ENCODE peak calls at places on chromosomes 3 and 15, in four cellular contexts. L is Panc1, H is HCT116, W is HepG2. V is an unnamed sample.

GRCh38 chr3:172749201-172749965 is 1.1 kb upstream of the ECT2 start:
- DNase-seq in L (peak; percentile 91), H (peak; percentile 90), W (peak; percentile 88), V (no peak)

GRCh38 chr15:90114451-90114901 is 12.2 kb upstream of the IDH2 start:
- DNase-seq in L (no peak), H (no peak), W (no peak), V (no peak)

GRCh38 chr3:104908761-104909160 is 457.9 kb upstream of the ALCAM start:
- DNase-seq in L (no peak), H (no peak), W (no peak), V (no peak)

GRCh38 chr15:58458076-58458475 is 26.3 kb downstream of the LIPC start:
- DNase-seq in L (no peak), H (no peak), W (peak; percentile 80), V (no peak)

GRCh38 chr15:85044251-85044853 is 62.7 kb downstream of the PDE8A start:
- DNase-seq in L (peak; percentile 58), H (peak; percentile 28), W (peak; percentile 63), V (peak; percentile 72)

GRCh38 chr3:127822166-127822835 is at the start of gene MGLL:
- DNase-seq in L (no peak), H (no peak), W (no peak), V (no peak)

GRCh38 chr3:59286791-59287531 is 237.1 kb upstream of the CFAP20DC start:
- DNase-seq in L (no peak), H (no peak), W (no peak), V (no peak)

GRCh38 chr3:44886561-44886960 is 12.2 kb downstream of the TGM4 start:
- DNase-seq in L (peak; percentile 73), H (no peak), W (no peak), V (no peak)

GRCh38 chr3:161349529-161350278 is 21.6 kb downstream of the SPTSSB start:
- DNase-seq in L (no peak), H (peak; percentile 90), W (peak; percentile 18), V (no peak)

GRCh38 chr3:40718209-40718608 is 193.4 kb downstream of the ZNF621 start:
- DNase-seq in L (no peak), H (no peak), W (no peak), V (no peak)
- TF ChIP-seq TCF7L2 in L (no peak), H (no peak), W (no peak), V (no peak)

GRCh38 chr15:82808634-82809041 is 790 bp upstream of the WHAMM start:
- DNase-seq in L (no peak), H (no peak), W (peak; percentile 11), V (no peak)
- TF ChIP-seq TCF7L2 in L (no peak), H (no peak), W (no peak), V (no peak)

DNA sequence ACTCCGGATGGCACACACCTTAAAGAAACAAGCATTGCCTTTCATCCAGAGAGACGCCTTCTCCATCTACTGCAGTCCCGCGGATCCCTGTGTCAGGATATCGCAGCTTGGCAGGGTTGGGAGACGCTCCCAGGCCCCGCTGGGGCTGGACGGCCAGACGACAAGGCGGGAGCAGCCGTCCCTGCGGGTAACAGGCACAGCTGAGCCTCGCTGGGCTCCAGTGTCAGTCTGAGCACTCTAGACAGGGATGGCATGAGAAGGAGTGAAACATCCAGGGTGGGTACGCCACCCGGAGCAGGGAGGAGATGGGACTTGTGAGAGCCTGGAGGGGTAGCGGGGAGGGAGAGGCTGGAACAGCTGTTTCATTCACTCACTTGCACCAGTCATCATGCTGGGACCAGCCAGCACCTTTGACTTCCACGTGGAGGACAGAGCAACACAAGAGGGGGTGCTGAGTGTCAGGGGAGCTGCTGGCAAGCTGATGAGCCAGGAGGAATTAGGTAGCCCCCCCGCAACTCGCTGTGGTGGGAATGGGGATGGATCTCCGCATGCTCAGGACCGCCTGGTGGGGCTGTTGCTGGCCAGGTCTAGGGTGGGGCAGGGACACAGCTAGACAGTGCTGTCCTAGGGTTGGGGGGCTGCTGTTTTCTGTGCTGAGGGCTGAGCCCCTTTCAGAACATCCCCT is 31.6 kb upstream of the SNRPA1 start:
- DNase-seq in L (no peak), H (no peak), W (no peak), V (no peak)
- TF ChIP-seq TCF7L2 in L (no peak), H (no peak), W (no peak), V (no peak)

GRCh38 chr3:4656059-4656458 is 162.9 kb downstream of the ITPR1 start:
- DNase-seq in L (no peak), H (peak; percentile 56), W (peak; percentile 30), V (peak; percentile 82)
- TF ChIP-seq TCF7L2 in L (no peak), H (no peak), W (no peak), V (no peak)

DNA sequence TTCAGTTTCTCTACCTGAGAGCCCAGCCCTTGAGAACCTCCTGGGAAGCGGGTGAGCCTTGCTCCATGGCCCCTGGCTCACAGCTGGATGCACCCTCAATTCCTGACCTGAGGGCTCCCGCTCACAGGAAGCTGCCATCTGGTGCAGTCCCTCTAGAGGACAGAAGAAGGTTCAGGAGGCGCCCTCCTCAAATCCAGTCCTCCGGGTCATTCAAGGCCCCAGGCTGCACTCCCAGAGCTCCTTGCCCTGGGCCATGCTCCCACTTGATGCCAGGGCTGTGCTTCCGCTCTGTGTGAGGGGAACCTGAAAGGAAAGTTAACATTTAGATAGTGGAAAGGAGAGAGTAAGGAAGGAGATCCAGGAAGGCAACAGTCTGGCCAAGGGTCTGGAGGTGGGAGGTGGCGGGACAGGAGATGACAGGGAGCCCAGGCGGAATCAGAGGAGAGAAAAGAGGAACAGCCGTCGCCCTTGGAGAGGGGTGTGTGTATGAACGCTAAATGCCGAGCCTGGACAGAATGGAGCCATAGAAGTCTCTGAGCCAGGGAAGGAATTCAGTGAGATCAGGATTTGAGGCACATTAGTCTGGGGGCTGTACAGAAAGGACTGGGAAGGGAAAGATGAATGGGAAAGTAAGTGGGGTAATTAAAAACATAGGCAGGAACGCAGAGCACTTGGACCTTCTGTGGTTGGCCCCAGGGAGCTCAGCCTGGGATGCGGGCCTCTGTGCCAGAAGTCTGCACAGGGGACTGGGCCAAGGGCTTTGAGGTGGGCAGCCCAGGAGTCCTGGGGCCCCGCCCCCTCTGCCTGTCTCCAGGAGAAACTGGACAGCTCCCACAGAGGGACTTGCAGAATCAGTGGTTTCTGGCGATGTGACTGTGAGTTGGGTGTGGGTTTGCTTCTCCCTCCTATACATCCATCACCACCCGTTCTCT is 26.1 kb downstream of the TBC1D21 start:
- DNase-seq in L (no peak), H (no peak), W (no peak), V (no peak)
- TF ChIP-seq TCF7L2 in L (no peak), H (no peak), W (no peak), V (no peak)

DNA sequence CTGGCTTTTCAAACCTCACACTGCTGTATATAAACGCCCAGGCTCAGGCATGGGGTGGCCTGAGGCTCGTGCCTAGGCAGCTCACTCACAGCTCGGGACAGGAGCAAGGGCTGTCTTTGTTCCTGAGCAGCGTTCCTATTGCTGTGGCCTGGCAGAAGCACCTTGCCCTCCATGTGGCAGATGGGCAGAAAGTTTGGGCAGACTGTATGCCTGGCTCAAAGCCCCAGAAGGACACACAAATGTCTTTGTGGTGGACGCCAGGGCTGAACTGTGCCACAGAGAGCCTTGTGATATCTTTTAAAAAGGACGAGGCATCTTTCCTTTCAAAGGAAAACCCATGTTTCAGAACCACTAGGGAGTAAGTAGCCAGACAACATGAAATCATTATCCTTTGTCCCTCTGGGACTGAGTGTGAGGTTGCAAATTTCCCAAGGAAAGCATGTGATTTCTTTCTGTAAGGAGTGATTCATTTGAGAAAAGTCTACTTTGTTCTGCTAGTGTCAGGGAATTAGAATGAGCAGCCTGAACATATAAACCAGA is 29.3 kb upstream of the UBE2E1 start:
- DNase-seq in L (no peak), H (no peak), W (no peak), V (no peak)
- TF ChIP-seq TCF7L2 in L (no peak), H (no peak), W (no peak), V (no peak)

GRCh38 chr3:99344216-99344615 is 294.2 kb upstream of the COL8A1 start:
- DNase-seq in L (no peak), H (no peak), W (no peak), V (no peak)
- TF ChIP-seq TCF7L2 in L (no peak), H (no peak), W (no peak), V (no peak)

DNA sequence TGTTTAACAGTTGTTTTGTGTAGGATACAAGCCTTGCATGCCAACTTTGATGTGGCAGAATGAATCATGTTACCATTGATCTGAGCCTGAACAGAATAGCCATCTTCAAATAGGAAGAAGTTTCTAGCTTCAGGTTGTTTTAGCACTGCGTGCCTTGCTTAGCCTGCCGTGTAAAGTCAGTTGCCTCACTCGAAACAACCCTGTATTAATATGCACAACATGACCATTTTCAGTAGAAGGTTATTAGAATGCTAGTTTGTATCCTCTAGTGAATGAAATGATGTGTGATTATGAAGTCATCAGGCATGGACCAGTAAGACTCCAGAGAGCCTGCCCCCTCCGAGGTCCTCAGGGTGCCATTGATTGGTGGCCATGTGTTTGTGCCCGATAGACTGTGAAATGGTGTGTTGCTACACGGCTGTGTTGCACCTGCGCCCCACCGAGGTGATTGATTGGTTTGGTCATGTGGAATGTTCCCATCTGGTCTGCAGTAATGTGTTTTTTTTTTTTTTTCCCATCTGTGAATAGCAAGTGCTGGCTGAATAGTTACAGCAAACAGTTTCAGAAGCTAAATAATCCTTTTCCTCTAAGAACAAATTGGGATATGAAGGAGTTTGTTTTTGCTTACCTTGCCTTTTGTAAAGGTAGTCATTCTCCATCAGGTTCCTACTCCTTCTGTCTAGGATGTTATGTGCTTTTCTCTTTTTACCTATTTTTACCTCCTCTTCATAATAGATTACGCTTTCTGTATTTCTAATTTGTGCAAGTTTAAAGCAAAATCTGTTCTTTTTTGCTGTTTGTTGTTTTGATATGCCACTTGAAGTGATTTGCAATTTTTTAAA is 214.9 kb downstream of the TCF12 start:
- DNase-seq in L (no peak), H (no peak), W (no peak), V (no peak)
- TF ChIP-seq TCF7L2 in L (no peak), H (no peak), W (no peak), V (no peak)